ENCODE peak calls at places on chromosomes 7 and 10, in five cellular contexts. X, O, S, I and V are unnamed samples.

GRCh38 chr7:46710927-46711326 is 789.9 kb upstream of the IGFBP3 start:
- DNase-seq in X (no peak), O (no peak), S (no peak), I (no peak), V (no peak)

GRCh38 chr10:77156406-77156879 is 481.2 kb downstream of the KCNMA1 start:
- DNase-seq in X (peak; percentile 75), O (no peak), S (no peak), I (peak; percentile 40), V (peak; percentile 47)

GRCh38 chr7:111363099-111363498 is 199.2 kb downstream of the IMMP2L start:
- DNase-seq in X (peak; percentile 56), O (no peak), S (no peak), I (no peak), V (no peak)

GRCh38 chr7:50718311-50718710 is 64.4 kb downstream of the GRB10 start:
- DNase-seq in X (no peak), O (no peak), S (no peak), I (no peak), V (no peak)

GRCh38 chr7:139769066-139769465 is 8.7 kb downstream of the HIPK2 start:
- DNase-seq in X (no peak), O (no peak), S (no peak), I (no peak), V (no peak)

GRCh38 chr10:31484407-31485135 is 165.6 kb downstream of the ZEB1 start:
- DNase-seq in X (peak; percentile 52), O (no peak), S (no peak), I (no peak), V (no peak)

GRCh38 chr10:126278846-126279245 is 109.4 kb downstream of the ADAM12 start:
- DNase-seq in X (peak; percentile 58), O (no peak), S (no peak), I (no peak), V (no peak)

GRCh38 chr7:84194484-84195260 is at the start of gene SEMA3A:
- DNase-seq in X (peak; percentile 94), O (no peak), S (no peak), I (peak; percentile 14), V (peak; percentile 18)

GRCh38 chr7:26508481-26508880 is 216.8 kb downstream of the SNX10 start:
- DNase-seq in X (no peak), O (no peak), S (no peak), I (no peak), V (peak; percentile 49)

GRCh38 chr10:108801775-108802516 is 1121.4 kb downstream of the XPNPEP1 start:
- DNase-seq in X (peak; percentile 70), O (no peak), S (no peak), I (no peak), V (no peak)

GRCh38 chr7:92641921-92642511 is 51.8 kb upstream of the FAM133B start:
- DNase-seq in X (peak; percentile 86), O (no peak), S (no peak), I (no peak), V (no peak)

GRCh38 chr7:47846117-47846836 is 102.0 kb downstream of the PKD1L1 start:
- DNase-seq in X (peak; percentile 49), O (no peak), S (no peak), I (no peak), V (no peak)

GRCh38 chr10:113641702-113642101 is 22.1 kb downstream of the NRAP start:
- DNase-seq in X (no peak), O (no peak), S (no peak), I (no peak), V (no peak)

GRCh38 chr7:68155676-68156075 is 1159.0 kb downstream of the TYW1 start:
- DNase-seq in X (no peak), O (no peak), S (no peak), I (no peak), V (no peak)

GRCh38 chr7:50667338-50667737 is 102.1 kb upstream of the DDC start:
- DNase-seq in X (no peak), O (no peak), S (no peak), I (peak; percentile 57), V (no peak)

GRCh38 chr7:76314042-76314721 is 11.7 kb downstream of the HSPB1 start:
- DNase-seq in X (peak; percentile 89), O (peak; percentile 58), S (peak; percentile 98), I (peak; percentile 97), V (peak; percentile 98)
- TF ChIP-seq POLR2A in X (peak; percentile 76), O (no peak), S (no peak), I (peak; percentile 54), V (no peak)

DNA sequence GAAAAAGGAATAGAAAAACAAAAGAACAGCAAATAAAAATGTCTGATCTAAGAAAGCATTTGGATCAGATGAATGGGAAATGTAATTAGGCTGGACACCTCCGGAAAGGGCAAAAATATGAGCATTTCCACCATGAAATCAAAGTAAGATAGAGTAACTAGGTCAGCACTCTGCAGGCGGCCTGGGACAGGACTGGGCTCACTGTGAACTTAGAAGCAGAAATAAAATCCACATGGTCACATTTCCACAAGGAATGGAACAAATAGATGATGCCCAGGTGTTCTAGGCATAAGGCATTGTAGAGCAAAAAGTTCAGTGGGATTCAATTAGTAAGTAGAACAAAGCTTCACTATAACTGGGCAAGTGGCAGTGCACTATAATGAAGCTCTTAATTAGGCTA is 209.9 kb upstream of the ETV1 start:
- DNase-seq in X (no peak), O (no peak), S (no peak), I (no peak), V (no peak)
- TF ChIP-seq CTCF in X (no peak), O (no peak), S (no peak), I (no peak), V (no peak)

DNA sequence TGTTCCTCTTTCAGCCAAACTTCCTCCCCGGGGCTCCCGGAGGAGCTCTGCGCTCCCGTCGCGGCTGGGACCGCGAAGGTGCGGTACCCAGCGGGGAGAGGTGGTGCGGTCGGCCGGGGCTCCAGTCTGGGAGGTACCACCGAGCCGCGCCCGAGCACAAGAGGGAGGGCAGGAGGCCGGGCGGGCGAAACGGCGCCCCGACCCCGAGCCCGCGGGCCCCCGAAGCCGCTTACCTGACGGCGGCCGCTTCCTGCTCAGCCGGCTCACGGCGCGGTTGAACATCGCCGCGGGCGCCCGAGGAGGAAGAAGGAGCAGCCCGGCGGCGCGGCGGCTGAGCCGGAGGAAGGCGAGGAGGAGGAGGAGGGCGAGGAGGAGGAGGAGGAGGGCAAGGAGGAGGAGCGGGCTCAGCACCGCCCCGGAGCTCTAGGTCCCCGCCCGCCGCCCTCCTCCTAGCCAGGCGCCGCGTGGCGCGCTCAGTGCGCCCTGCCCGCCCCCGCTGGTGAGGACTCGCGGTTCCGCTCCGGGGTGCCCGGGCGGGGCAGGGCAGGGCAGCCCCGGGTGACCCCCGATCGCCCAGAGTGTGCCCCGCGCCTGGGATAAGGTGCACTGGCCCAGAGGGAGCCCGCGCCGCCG is at the start of gene RGS10:
- DNase-seq in X (peak; percentile 72), O (peak; percentile 42), S (peak; percentile 81), I (peak; percentile 80), V (peak; percentile 86)
- TF ChIP-seq POLR2A in X (peak; percentile 55), O (no peak), S (peak; percentile 60), I (peak; percentile 89), V (peak; percentile 63)

DNA sequence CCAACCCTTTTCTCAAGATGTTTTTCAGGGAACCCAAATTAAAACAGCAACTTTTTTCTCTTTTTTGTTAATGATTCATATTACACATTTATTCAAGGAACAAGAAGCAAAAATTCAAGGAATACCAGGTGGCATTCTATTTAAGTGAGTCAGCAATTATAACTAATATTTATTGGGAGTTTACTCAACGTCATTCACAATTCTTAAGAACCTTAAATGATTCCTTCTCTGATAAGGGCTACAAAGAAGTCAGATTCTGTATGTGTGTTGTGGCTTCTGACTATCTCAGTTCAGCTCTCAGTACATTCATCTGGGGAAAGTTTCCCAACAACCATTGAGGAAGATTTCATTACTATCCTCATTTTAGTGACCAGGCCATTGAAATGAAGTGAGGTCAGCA is 470.7 kb upstream of the AKR1E2 start:
- DNase-seq in X (no peak), O (no peak), S (no peak), I (no peak), V (no peak)
- TF ChIP-seq CTCF in X (no peak), O (no peak), S (no peak), I (no peak), V (no peak)

GRCh38 chr10:102633282-102633681 is 11.0 kb upstream of the TRIM8 start:
- DNase-seq in X (peak; percentile 81), O (no peak), S (no peak), I (no peak), V (no peak)

GRCh38 chr10:102633848-102634247 is 10.4 kb upstream of the TRIM8 start:
- DNase-seq in X (no peak), O (no peak), S (no peak), I (no peak), V (no peak)

GRCh38 chr10:102631525-102632393 is 12.5 kb upstream of the TRIM8 start:
- DNase-seq in X (no peak), O (no peak), S (no peak), I (no peak), V (no peak)

GRCh38 chr10:102630663-102631062 is 13.6 kb upstream of the TRIM8 start:
- DNase-seq in X (no peak), O (no peak), S (no peak), I (no peak), V (no peak)

GRCh38 chr10:102632394-102633062 is 11.8 kb upstream of the TRIM8 start:
- DNase-seq in X (peak; percentile 52), O (no peak), S (no peak), I (no peak), V (no peak)
- TF ChIP-seq POLR2A in X (no peak), O (no peak), S (no peak), I (no peak), V (no peak)

GRCh38 chr7:103059471-103059870 is 15.1 kb downstream of the FBXL13 start:
- DNase-seq in X (no peak), O (no peak), S (no peak), I (no peak), V (no peak)

GRCh38 chr7:103065666-103066065 is 8.9 kb downstream of the FBXL13 start:
- DNase-seq in X (peak; percentile 30), O (no peak), S (no peak), I (no peak), V (peak; percentile 21)

GRCh38 chr7:103068429-103069403 is 5.9 kb downstream of the FBXL13 start:
- DNase-seq in X (no peak), O (no peak), S (no peak), I (no peak), V (no peak)

GRCh38 chr7:103063895-103064294 is 10.7 kb downstream of the FBXL13 start:
- DNase-seq in X (no peak), O (no peak), S (no peak), I (no peak), V (no peak)
- TF ChIP-seq CTCF in X (no peak), O (no peak), S (no peak), I (no peak), V (no peak)